ENCODE peak calls at places on chromosomes 5 and 9, in seven cellular contexts. One of them, this sample, is unnamed.

GRCh38 chr5:161093105-161093504 is 241.1 kb upstream of the ATP10B start:
- DNase-seq in LoVo: no peak
- DNase-seq in stimulated activated CD8-positive, alpha-beta memory T cell treated with anti-CD3 and anti-CD28 coated beads, Interleukin-7, amount 100 ng/mL, for 24 hours: no peak
- DNase-seq in DND-41: no peak
- DNase-seq in psoas muscle: no peak
- DNase-seq in NCI-H1105 treated with DMSO at 0.1 percent for 48 hours: no peak
- DNase-seq in NCI-H526 treated with DMSO at 0.1 percent for 48 hours: no peak
- DNase-seq in this sample: no peak

GRCh38 chr5:164204338-164204946 is 699.0 kb downstream of the MAT2B start:
- DNase-seq in LoVo: no peak
- DNase-seq in stimulated activated CD8-positive, alpha-beta memory T cell treated with anti-CD3 and anti-CD28 coated beads, Interleukin-7, amount 100 ng/mL, for 24 hours: no peak
- DNase-seq in DND-41: no peak
- DNase-seq in psoas muscle: no peak
- DNase-seq in NCI-H1105 treated with DMSO at 0.1 percent for 48 hours: no peak
- DNase-seq in NCI-H526 treated with DMSO at 0.1 percent for 48 hours: no peak
- DNase-seq in this sample: no peak

GRCh38 chr5:181207214-181207959 is 2.4 kb upstream of the TRIM7 start:
- DNase-seq in LoVo: peak
- DNase-seq in stimulated activated CD8-positive, alpha-beta memory T cell treated with anti-CD3 and anti-CD28 coated beads, Interleukin-7, amount 100 ng/mL, for 24 hours: peak
- DNase-seq in DND-41: peak
- DNase-seq in psoas muscle: peak
- DNase-seq in NCI-H1105 treated with DMSO at 0.1 percent for 48 hours: no peak
- DNase-seq in NCI-H526 treated with DMSO at 0.1 percent for 48 hours: no peak
- DNase-seq in this sample: peak

GRCh38 chr9:123257276-123257675 is 11.1 kb downstream of the STRBP start:
- DNase-seq in LoVo: no peak
- DNase-seq in stimulated activated CD8-positive, alpha-beta memory T cell treated with anti-CD3 and anti-CD28 coated beads, Interleukin-7, amount 100 ng/mL, for 24 hours: no peak
- DNase-seq in DND-41: no peak
- DNase-seq in psoas muscle: no peak
- DNase-seq in NCI-H1105 treated with DMSO at 0.1 percent for 48 hours: no peak
- DNase-seq in NCI-H526 treated with DMSO at 0.1 percent for 48 hours: no peak
- DNase-seq in this sample: no peak

GRCh38 chr5:15821506-15821905 is 321.5 kb downstream of the FBXL7 start:
- DNase-seq in LoVo: no peak
- DNase-seq in stimulated activated CD8-positive, alpha-beta memory T cell treated with anti-CD3 and anti-CD28 coated beads, Interleukin-7, amount 100 ng/mL, for 24 hours: no peak
- DNase-seq in DND-41: no peak
- DNase-seq in psoas muscle: no peak
- DNase-seq in NCI-H1105 treated with DMSO at 0.1 percent for 48 hours: no peak
- DNase-seq in NCI-H526 treated with DMSO at 0.1 percent for 48 hours: no peak
- DNase-seq in this sample: no peak

GRCh38 chr5:5257761-5258160 is 117.6 kb downstream of the ADAMTS16 start:
- DNase-seq in LoVo: no peak
- DNase-seq in stimulated activated CD8-positive, alpha-beta memory T cell treated with anti-CD3 and anti-CD28 coated beads, Interleukin-7, amount 100 ng/mL, for 24 hours: no peak
- DNase-seq in DND-41: no peak
- DNase-seq in psoas muscle: no peak
- DNase-seq in NCI-H1105 treated with DMSO at 0.1 percent for 48 hours: no peak
- DNase-seq in NCI-H526 treated with DMSO at 0.1 percent for 48 hours: no peak
- DNase-seq in this sample: no peak

GRCh38 chr9:4137234-4137633 is 162.6 kb downstream of the GLIS3 start:
- DNase-seq in LoVo: peak
- DNase-seq in stimulated activated CD8-positive, alpha-beta memory T cell treated with anti-CD3 and anti-CD28 coated beads, Interleukin-7, amount 100 ng/mL, for 24 hours: no peak
- DNase-seq in DND-41: no peak
- DNase-seq in psoas muscle: no peak
- DNase-seq in NCI-H1105 treated with DMSO at 0.1 percent for 48 hours: no peak
- DNase-seq in NCI-H526 treated with DMSO at 0.1 percent for 48 hours: no peak
- DNase-seq in this sample: no peak

GRCh38 chr5:138722518-138722917 is 30.7 kb upstream of the CTNNA1 start:
- DNase-seq in LoVo: no peak
- DNase-seq in stimulated activated CD8-positive, alpha-beta memory T cell treated with anti-CD3 and anti-CD28 coated beads, Interleukin-7, amount 100 ng/mL, for 24 hours: no peak
- DNase-seq in DND-41: peak
- DNase-seq in psoas muscle: no peak
- DNase-seq in NCI-H1105 treated with DMSO at 0.1 percent for 48 hours: no peak
- DNase-seq in NCI-H526 treated with DMSO at 0.1 percent for 48 hours: no peak
- DNase-seq in this sample: no peak